ENCODE peak calls at places on chromosomes 2 and 18, in ten cellular contexts. V is mammary epithelial cell; D is neural crest cell; Y is chondrocyte; J is fibroblast of mammary gland; Q is GM12865; K is nephron progenitor cell; R is thyroid gland; T is CD8-positive, alpha-beta T cell; F is A549. W is an unnamed sample.

GRCh38 chr2:20443276-20443920 is 3.5 kb upstream of the RHOB start:
- DNase-seq in V (no peak), D (peak), Y (no peak), J (peak), Q (peak), K (no peak), R (peak), T (no peak), F (no peak), W (peak)

GRCh38 chr2:54041135-54041534 is 70.3 kb upstream of the PSME4 start:
- DNase-seq in V (peak), D (no peak), Y (no peak), J (peak), Q (no peak), K (no peak), R (no peak), T (no peak), F (no peak), W (no peak)

GRCh38 chr2:235616846-235617245 is 123.0 kb downstream of the AGAP1 start:
- DNase-seq in V (no peak), D (no peak), Y (no peak), J (peak), Q (no peak), K (no peak), R (no peak), T (no peak), F (no peak), W (peak)

GRCh38 chr2:33216508-33217182 is 259.8 kb upstream of the RASGRP3 start:
- DNase-seq in V (no peak), D (no peak), Y (no peak), J (no peak), Q (no peak), K (no peak), R (peak), T (no peak), F (no peak), W (no peak)

GRCh38 chr2:101624706-101625332 is 72.7 kb upstream of the MAP4K4 start:
- DNase-seq in V (no peak), D (no peak), Y (no peak), J (no peak), Q (no peak), K (no peak), R (no peak), T (no peak), F (no peak), W (no peak)

GRCh38 chr2:178909507-178909906 is 102.3 kb upstream of the TTN start:
- DNase-seq in V (no peak), D (no peak), Y (no peak), J (no peak), Q (no peak), K (no peak), R (no peak), T (no peak), F (no peak), W (no peak)

GRCh38 chr18:11316546-11316945 is 167.2 kb upstream of the PIEZO2 start:
- DNase-seq in V (no peak), D (no peak), Y (no peak), J (no peak), Q (no peak), K (no peak), R (no peak), T (no peak), F (no peak), W (no peak)

GRCh38 chr2:216679658-216680024 is 15.7 kb downstream of the IGFBP5 start:
- DNase-seq in V (no peak), D (no peak), Y (no peak), J (no peak), Q (no peak), K (no peak), R (no peak), T (no peak), F (no peak), W (no peak)

GRCh38 chr2:152861349-152861942 is 143.0 kb downstream of the ARL6IP6 start:
- DNase-seq in V (peak), D (peak), Y (no peak), J (peak), Q (peak), K (peak), R (peak), T (no peak), F (peak), W (peak)

GRCh38 chr2:61074100-61074499 is 8.4 kb downstream of the SANBR start:
- DNase-seq in V (no peak), D (no peak), Y (no peak), J (no peak), Q (no peak), K (no peak), R (no peak), T (no peak), F (no peak), W (no peak)

GRCh38 chr18:51430538-51430937 is 233.1 kb upstream of the MEX3C start:
- DNase-seq in V (peak), D (no peak), Y (no peak), J (no peak), Q (no peak), K (no peak), R (no peak), T (no peak), F (no peak), W (no peak)

GRCh38 chr2:234643407-234643806 is 146.5 kb upstream of the ARL4C start:
- DNase-seq in V (no peak), D (no peak), Y (no peak), J (no peak), Q (no peak), K (no peak), R (no peak), T (no peak), F (no peak), W (no peak)

GRCh38 chr2:38178142-38178541 is 102.2 kb upstream of the CYP1B1 start:
- DNase-seq in V (peak), D (no peak), Y (no peak), J (peak), Q (no peak), K (no peak), R (peak), T (no peak), F (no peak), W (peak)

GRCh38 chr2:189210250-189211075 is 30.9 kb upstream of the COL5A2 start:
- DNase-seq in V (peak), D (no peak), Y (no peak), J (peak), Q (no peak), K (no peak), R (no peak), T (no peak), F (peak), W (peak)

GRCh38 chr2:223921204-223921603 is 23.9 kb downstream of the WDFY1 start:
- DNase-seq in V (no peak), D (no peak), Y (no peak), J (no peak), Q (no peak), K (no peak), R (no peak), T (no peak), F (no peak), W (no peak)

GRCh38 chr18:70271742-70272141 is 17.1 kb upstream of the SOCS6 start:
- DNase-seq in V (no peak), D (no peak), Y (no peak), J (no peak), Q (no peak), K (no peak), R (no peak), T (no peak), F (no peak), W (no peak)

GRCh38 chr2:40127890-40128548 is 323.9 kb downstream of the SLC8A1 start:
- DNase-seq in V (no peak), D (no peak), Y (no peak), J (peak), Q (no peak), K (no peak), R (no peak), T (no peak), F (no peak), W (peak)

GRCh38 chr18:48320639-48320945 is 88.6 kb downstream of the ZBTB7C start:
- DNase-seq in V (no peak), D (no peak), Y (no peak), J (no peak), Q (no peak), K (no peak), R (no peak), T (no peak), F (no peak), W (no peak)

GRCh38 chr18:25830787-25831186 is 259.6 kb downstream of the SS18 start:
- DNase-seq in V (peak), D (no peak), Y (no peak), J (peak), Q (no peak), K (no peak), R (peak), T (no peak), F (no peak), W (peak)

GRCh38 chr2:221096651-221097567 is 475.2 kb downstream of the EPHA4 start:
- DNase-seq in V (peak), D (no peak), Y (no peak), J (no peak), Q (no peak), K (no peak), R (no peak), T (no peak), F (no peak), W (no peak)

GRCh38 chr2:234198976-234199375 is 148.5 kb downstream of the SPP2 start:
- DNase-seq in V (peak), D (no peak), Y (no peak), J (no peak), Q (no peak), K (no peak), R (no peak), T (no peak), F (no peak), W (no peak)

GRCh38 chr2:239169311-239170048 is 231.3 kb downstream of the HDAC4 start:
- DNase-seq in V (no peak), D (no peak), Y (peak), J (no peak), Q (no peak), K (no peak), R (no peak), T (no peak), F (no peak), W (no peak)

GRCh38 chr2:205802069-205802468 is 119.8 kb downstream of the NRP2 start:
- DNase-seq in V (no peak), D (no peak), Y (no peak), J (no peak), Q (no peak), K (no peak), R (no peak), T (no peak), F (no peak), W (peak)

GRCh38 chr2:122570641-122571040 is 815.2 kb downstream of the TSN start:
- DNase-seq in V (no peak), D (no peak), Y (no peak), J (no peak), Q (no peak), K (no peak), R (no peak), T (no peak), F (no peak), W (no peak)

GRCh38 chr2:26492749-26493515 is 15.0 kb upstream of the OTOF start:
- DNase-seq in V (no peak), D (no peak), Y (peak), J (no peak), Q (no peak), K (no peak), R (no peak), T (no peak), F (no peak), W (no peak)

GRCh38 chr18:80200171-80200931 is 47.0 kb downstream of the PARD6G start:
- DNase-seq in V (no peak), D (peak), Y (no peak), J (no peak), Q (no peak), K (no peak), R (no peak), T (no peak), F (peak), W (peak)

GRCh38 chr2:36352024-36352398 is 3.6 kb upstream of the CRIM1 start:
- DNase-seq in V (no peak), D (no peak), Y (no peak), J (peak), Q (peak), K (peak), R (no peak), T (no peak), F (no peak), W (peak)

GRCh38 chr18:25279556-25279955 is 72.4 kb downstream of the ZNF521 start:
- DNase-seq in V (no peak), D (no peak), Y (no peak), J (no peak), Q (no peak), K (no peak), R (no peak), T (no peak), F (no peak), W (no peak)

GRCh38 chr2:42169869-42170465 is 814 bp downstream of the EML4 start:
- DNase-seq in V (no peak), D (no peak), Y (no peak), J (no peak), Q (peak), K (peak), R (no peak), T (no peak), F (no peak), W (peak)

GRCh38 chr2:223969315-223969714 is 12.1 kb downstream of the MRPL44 start:
- DNase-seq in V (no peak), D (no peak), Y (no peak), J (no peak), Q (no peak), K (no peak), R (no peak), T (no peak), F (no peak), W (no peak)

GRCh38 chr2:100292022-100292580 is 30.2 kb downstream of the LONRF2 start:
- DNase-seq in V (peak), D (peak), Y (no peak), J (peak), Q (peak), K (no peak), R (peak), T (no peak), F (peak), W (peak)
- TF ChIP-seq CTCF in V (peak), D (no peak), Y (no peak), J (peak), Q (no peak), K (no peak), R (no peak), T (no peak), F (no peak), W (no peak)

DNA sequence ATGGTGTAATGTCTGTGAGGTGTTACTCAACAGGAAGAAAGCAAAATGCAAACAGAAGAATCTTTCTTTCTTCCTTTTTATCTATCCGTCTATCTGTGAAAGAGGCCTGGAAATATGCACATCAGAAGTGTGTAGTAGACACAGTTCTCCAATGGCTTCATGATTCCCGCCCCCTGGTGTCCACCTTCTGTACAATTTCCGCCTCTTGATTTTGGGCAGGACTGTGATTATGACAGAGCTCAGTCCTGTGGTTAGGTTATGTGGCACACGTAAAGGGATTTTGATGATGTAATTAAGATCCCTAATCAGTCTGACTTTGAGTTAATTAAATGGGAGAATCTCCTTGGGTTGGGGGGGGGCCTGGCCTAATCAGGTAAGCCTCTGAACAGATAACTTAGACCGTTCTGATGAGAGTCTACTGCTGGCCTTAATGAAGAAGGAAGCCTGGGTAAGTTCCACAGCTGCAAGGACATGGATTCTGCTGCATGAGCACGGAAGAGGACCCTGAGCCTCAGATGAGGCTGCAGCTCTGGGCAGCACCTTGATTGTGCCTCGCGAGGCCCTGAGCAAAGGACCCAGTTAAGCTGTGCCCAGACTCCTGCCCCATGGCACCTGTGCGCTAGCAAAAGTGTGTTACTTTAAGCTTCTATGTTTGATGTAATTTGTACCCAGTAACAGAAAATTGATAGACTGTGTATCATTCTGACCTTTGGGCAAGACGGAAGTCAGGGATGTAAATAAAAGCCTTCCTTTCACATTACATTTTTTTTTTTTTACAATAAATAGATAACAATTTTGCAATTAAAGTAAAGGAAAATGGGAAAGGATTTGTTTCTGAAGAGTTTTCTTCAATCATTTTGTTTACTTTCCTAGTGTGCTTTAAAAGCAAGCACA is 11.3 kb upstream of the KCNF1 start:
- DNase-seq in V (peak), D (peak), Y (no peak), J (no peak), Q (peak), K (no peak), R (no peak), T (no peak), F (peak), W (no peak)
- TF ChIP-seq CTCF in V (peak), D (peak), Y (peak), J (peak), Q (peak), K (no peak), R (no peak), T (no peak), F (peak), W (peak)

GRCh38 chr2:17879913-17880274 is 1.4 kb downstream of the KCNS3 start:
- DNase-seq in V (no peak), D (no peak), Y (no peak), J (no peak), Q (no peak), K (no peak), R (no peak), T (no peak), F (no peak), W (no peak)

GRCh38 chr2:17876590-17876989 is 1.9 kb upstream of the KCNS3 start:
- DNase-seq in V (no peak), D (no peak), Y (no peak), J (no peak), Q (no peak), K (no peak), R (no peak), T (no peak), F (no peak), W (no peak)

GRCh38 chr2:17878222-17879136 is at the start of gene KCNS3:
- DNase-seq in V (peak), D (peak), Y (no peak), J (peak), Q (peak), K (peak), R (peak), T (no peak), F (peak), W (peak)

GRCh38 chr2:17877811-17878221 is 651 bp upstream of the KCNS3 start:
- DNase-seq in V (peak), D (peak), Y (no peak), J (peak), Q (peak), K (peak), R (peak), T (no peak), F (no peak), W (peak)

DNA sequence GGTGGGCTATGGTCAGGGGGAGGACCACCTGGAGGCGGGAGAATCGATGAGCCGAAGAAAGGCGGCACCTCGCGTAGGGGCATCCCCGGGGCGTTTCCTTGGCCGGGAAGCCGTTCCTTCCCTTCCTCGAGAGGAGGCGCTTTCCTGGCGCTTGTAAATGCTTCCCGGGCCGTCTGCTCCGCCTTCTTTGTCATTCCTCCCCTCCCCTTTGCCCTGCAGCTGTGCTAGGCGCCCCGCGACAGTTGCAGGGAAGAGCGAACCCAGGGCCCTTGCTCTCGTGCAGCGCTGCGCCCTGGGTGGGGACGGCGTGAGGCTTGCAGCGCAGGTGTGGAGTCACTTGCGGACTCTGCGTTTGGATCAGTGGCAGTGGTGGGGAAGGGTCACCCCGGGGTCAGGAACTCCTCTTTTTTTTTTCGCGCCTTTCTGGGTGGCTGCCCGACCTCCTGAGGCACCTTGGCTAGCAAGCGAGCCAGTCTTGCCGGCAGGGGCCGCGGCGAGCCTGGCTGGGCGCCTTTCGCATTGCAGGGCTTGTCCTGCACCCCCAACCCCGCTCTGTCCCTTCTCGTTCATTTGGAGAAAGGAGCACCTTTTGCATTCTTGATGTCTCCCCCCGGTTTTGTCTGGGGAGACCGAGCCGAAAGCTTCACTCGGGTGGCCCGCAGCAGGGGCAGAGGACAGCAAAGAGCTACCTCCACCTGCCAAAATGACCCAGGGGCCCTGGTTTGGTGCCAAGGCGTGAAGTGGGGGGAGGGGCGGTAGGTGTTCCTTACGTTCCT is 858 bp downstream of the KCNS3 start:
- DNase-seq in V (peak), D (peak), Y (no peak), J (peak), Q (no peak), K (peak), R (peak), T (no peak), F (peak), W (peak)
- TF ChIP-seq CTCF in V (peak), D (peak), Y (peak), J (peak), Q (no peak), K (peak), R (no peak), T (no peak), F (no peak), W (peak)

GRCh38 chr2:174636979-174637378 is 39.4 kb upstream of the WIPF1 start:
- DNase-seq in V (no peak), D (no peak), Y (no peak), J (no peak), Q (no peak), K (no peak), R (no peak), T (no peak), F (no peak), W (no peak)
- TF ChIP-seq CTCF in V (no peak), D (no peak), Y (peak), J (no peak), Q (peak), K (no peak), R (no peak), T (no peak), F (no peak), W (peak)

GRCh38 chr2:29238497-29238896 is 123.3 kb downstream of the CLIP4 start:
- DNase-seq in V (peak), D (no peak), Y (no peak), J (peak), Q (peak), K (no peak), R (peak), T (no peak), F (peak), W (peak)
- TF ChIP-seq CTCF in V (peak), D (peak), Y (peak), J (peak), Q (peak), K (peak), R (peak), T (no peak), F (peak), W (peak)

DNA sequence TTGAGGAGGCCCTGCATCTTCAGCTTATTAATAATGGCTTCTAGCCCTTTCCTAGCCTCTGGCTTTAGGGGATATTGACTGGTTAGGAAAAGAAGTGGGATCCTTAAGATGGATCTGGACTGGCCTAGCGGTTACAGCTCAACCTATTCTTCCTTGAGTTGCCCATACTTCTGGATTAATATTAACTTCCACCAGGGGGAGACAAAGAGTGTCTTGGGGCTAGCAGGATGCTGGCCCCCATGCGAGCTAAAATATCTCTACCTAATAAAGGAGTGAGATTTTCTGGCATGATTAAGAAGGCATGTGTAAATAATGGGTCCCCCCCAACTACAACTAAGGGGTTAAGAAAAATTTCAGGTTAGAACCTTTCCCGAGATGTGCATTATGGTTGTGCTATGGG is 23.2 kb upstream of the PLA2R1 start:
- DNase-seq in V (peak), D (no peak), Y (no peak), J (no peak), Q (no peak), K (no peak), R (no peak), T (no peak), F (no peak), W (no peak)
- TF ChIP-seq CTCF in V (peak), D (peak), Y (peak), J (peak), Q (peak), K (no peak), R (no peak), T (no peak), F (peak), W (peak)

GRCh38 chr2:217822296-217823252 is 180.2 kb downstream of the TNS1 start:
- DNase-seq in V (peak), D (no peak), Y (peak), J (no peak), Q (no peak), K (no peak), R (peak), T (no peak), F (no peak), W (peak)
- TF ChIP-seq CTCF in V (peak), D (no peak), Y (peak), J (peak), Q (no peak), K (no peak), R (no peak), T (no peak), F (no peak), W (no peak)